ENCODE peak calls at places on chromosomes 3 and 15, in five cellular contexts. V is effector CD4-positive, alpha-beta T cell; X is colonic mucosa; G is kidney glomerular epithelial cell; W is Daoy. F is an unnamed sample.

GRCh38 chr3:111324142-111324541 is 217.9 kb upstream of the CD96 start:
- DNase-seq in X (no peak), G (no peak), W (no peak), V (no peak), F (no peak)

GRCh38 chr3:16048435-16049318 is 125.8 kb upstream of the GALNT15 start:
- DNase-seq in V (peak), X (peak), G (peak), W (peak), F (no peak)

GRCh38 chr3:166303685-166304084 is 466.5 kb upstream of the BCHE start:
- DNase-seq in X (no peak), W (no peak), G (no peak), V (no peak), F (no peak)

GRCh38 chr3:194140520-194141414 is 4.8 kb downstream of the HES1 start:
- DNase-seq in G (no peak), V (no peak), X (peak), W (peak), F (no peak)

GRCh38 chr3:39531681-39532080 is 64.2 kb downstream of the MOBP start:
- DNase-seq in V (no peak), X (no peak), W (peak), G (peak), F (peak)

GRCh38 chr3:83035704-83036010 is 1274.2 kb upstream of the GBE1 start:
- DNase-seq in W (no peak), V (no peak), G (no peak), X (no peak), F (no peak)

GRCh38 chr3:100525753-100526612 is 33.6 kb downstream of the TMEM45A start:
- DNase-seq in X (no peak), W (peak), V (no peak), G (no peak), F (peak)

GRCh38 chr3:179750720-179751328 is 98.0 kb downstream of the USP13 start:
- DNase-seq in G (peak), V (no peak), W (no peak), X (no peak), F (no peak)

GRCh38 chr15:98547741-98548166 is 100.6 kb upstream of the IGF1R start:
- DNase-seq in G (no peak), V (no peak), W (no peak), X (peak), F (no peak)

GRCh38 chr3:192514081-192514753 is 213.1 kb downstream of the FGF12 start:
- DNase-seq in W (peak), X (no peak), G (peak), V (no peak), F (peak)

GRCh38 chr15:98583758-98584157 is 64.6 kb upstream of the IGF1R start:
- DNase-seq in V (no peak), W (no peak), X (no peak), G (no peak), F (no peak)

GRCh38 chr3:100993309-100993708 is at the start of gene ABI3BP:
- DNase-seq in V (no peak), X (peak), W (peak), G (peak), F (peak)

GRCh38 chr3:156511987-156512677 is 42.8 kb downstream of the SSR3 start:
- DNase-seq in W (no peak), V (no peak), X (no peak), G (no peak), F (no peak)

GRCh38 chr3:52277972-52278509 is 408 bp downstream of the WDR82 start:
- DNase-seq in G (no peak), V (peak), X (peak), W (no peak), F (no peak)

GRCh38 chr3:140823106-140823505 is 118.5 kb upstream of the SLC25A36 start:
- DNase-seq in W (no peak), X (no peak), G (no peak), V (no peak), F (no peak)

GRCh38 chr3:148203263-148204010 is 494.3 kb upstream of the AGTR1 start:
- DNase-seq in V (no peak), X (no peak), G (no peak), W (no peak), F (no peak)

GRCh38 chr3:127889976-127890650 is 24.9 kb upstream of the KBTBD12 start:
- DNase-seq in W (no peak), G (no peak), X (no peak), V (no peak), F (no peak)

GRCh38 chr3:114803042-114803695 is 343.9 kb downstream of the ZBTB20 start:
- DNase-seq in X (no peak), W (no peak), V (no peak), G (no peak), F (no peak)

GRCh38 chr3:58333206-58334012 is 717 bp downstream of the PXK start:
- DNase-seq in W (peak), X (peak), G (peak), V (no peak), F (no peak)

GRCh38 chr3:159609620-159610019 is 379.0 kb upstream of the IL12A start:
- DNase-seq in G (no peak), X (no peak), V (no peak), W (peak), F (no peak)

GRCh38 chr3:58617338-58617761 is 40.2 kb upstream of the FAM107A start:
- DNase-seq in V (no peak), X (no peak), G (no peak), W (no peak), F (no peak)

GRCh38 chr15:59687831-59688230 is 1.3 kb downstream of the BNIP2 start:
- DNase-seq in G (no peak), W (peak), X (no peak), V (no peak), F (no peak)

GRCh38 chr3:186003610-186004009 is 65.8 kb upstream of the TRA2B start:
- DNase-seq in V (no peak), X (no peak), G (peak), W (no peak), F (no peak)

GRCh38 chr3:11384074-11384473 is 111.9 kb downstream of the ATG7 start:
- DNase-seq in G (no peak), X (no peak), V (no peak), W (no peak), F (no peak)

GRCh38 chr3:146078031-146078430 is 83.0 kb downstream of the PLOD2 start:
- DNase-seq in W (no peak), X (no peak), G (no peak), V (no peak), F (no peak)

GRCh38 chr3:58470363-58471024 is 21.4 kb upstream of the KCTD6 start:
- DNase-seq in X (peak), G (no peak), W (no peak), V (no peak), F (no peak)

GRCh38 chr3:2860626-2861025 is 249.5 kb downstream of the IL5RA start:
- DNase-seq in V (no peak), X (no peak), G (no peak), W (no peak), F (no peak)

GRCh38 chr3:14131134-14131533 is 6.3 kb downstream of the TMEM43 start:
- DNase-seq in W (no peak), G (no peak), V (no peak), X (no peak), F (no peak)

GRCh38 chr3:54294214-54294613 is 171.9 kb downstream of the CACNA2D3 start:
- DNase-seq in W (no peak), X (no peak), V (no peak), G (no peak), F (no peak)

GRCh38 chr3:111152506-111152905 is 80.9 kb downstream of the NECTIN3 start:
- DNase-seq in W (no peak), G (no peak), V (no peak), X (no peak), F (no peak)

GRCh38 chr3:115697263-115698053 is 74.1 kb downstream of the GAP43 start:
- DNase-seq in V (no peak), G (no peak), W (peak), X (no peak), F (no peak)

GRCh38 chr3:69930564-69930963 is 69.0 kb upstream of the SAMMSON start:
- DNase-seq in G (no peak), V (no peak), X (no peak), W (no peak), F (no peak)

F was measured in kidney epithelial cell.